ENCODE peak calls at places on chromosome 14, in five cellular contexts. X is CD8-positive, alpha-beta memory T cell; F is pancreas; D is brain microvascular endothelial cell; G is endothelial cell of umbilical vein. U is an unnamed sample.

GRCh38 chr14:68856572-68856971 is 63.7 kb upstream of the ZFP36L1 start:
- DNase-seq in X (no peak), F (no peak), D (no peak), G (no peak), U (no peak)

GRCh38 chr14:57889245-57889644 is 23.4 kb upstream of the SLC35F4 start:
- DNase-seq in X (no peak), F (no peak), D (no peak), G (peak), U (no peak)

GRCh38 chr14:90491221-90491867 is 94.5 kb downstream of the CALM1 start:
- DNase-seq in X (no peak), F (no peak), D (peak), G (peak), U (peak)

GRCh38 chr14:91484744-91485143 is 25.4 kb downstream of the PPP4R3A start:
- DNase-seq in X (no peak), F (no peak), D (no peak), G (no peak), U (no peak)

GRCh38 chr14:74614508-74615495 is 2.8 kb upstream of the LTBP2 start:
- DNase-seq in X (no peak), F (no peak), D (peak), G (no peak), U (no peak)

GRCh38 chr14:72448212-72448611 is 445.7 kb downstream of the DPF3 start:
- DNase-seq in X (no peak), F (no peak), D (no peak), G (no peak), U (no peak)

GRCh38 chr14:22813145-22813544 is 2.1 kb downstream of the SLC7A7 start:
- DNase-seq in X (no peak), F (no peak), D (no peak), G (no peak), U (no peak)

GRCh38 chr14:67241416-67242362 is at the start of gene PALS1:
- DNase-seq in X (no peak), F (peak), D (peak), G (peak), U (no peak)

GRCh38 chr14:76351941-76352340 is 24.0 kb upstream of the ESRRB start:
- DNase-seq in X (no peak), F (no peak), D (no peak), G (no peak), U (no peak)

GRCh38 chr14:32254952-32255679 is 52.0 kb upstream of the RNU6-8 start:
- DNase-seq in X (peak), F (peak), D (peak), G (peak), U (peak)
- H3K27ac ChIP-seq in X (no peak), F (no peak), D (no peak), G (no peak), U (peak)

GRCh38 chr14:94030571-94030970 is 4.4 kb downstream of the OTUB2 start:
- DNase-seq in X (no peak), F (no peak), D (no peak), G (no peak), U (no peak)

GRCh38 chr14:94029671-94030203 is 3.6 kb downstream of the OTUB2 start:
- DNase-seq in X (no peak), F (no peak), D (no peak), G (no peak), U (no peak)

GRCh38 chr14:94031880-94032279 is 5.7 kb downstream of the OTUB2 start:
- DNase-seq in X (no peak), F (no peak), D (no peak), G (no peak), U (no peak)

GRCh38 chr14:94029250-94029649 is 3.1 kb downstream of the OTUB2 start:
- DNase-seq in X (no peak), F (no peak), D (no peak), G (no peak), U (no peak)

GRCh38 chr14:94031161-94031875 is 5.2 kb downstream of the OTUB2 start:
- DNase-seq in X (no peak), F (no peak), D (no peak), G (no peak), U (no peak)
- H3K27ac ChIP-seq in X (no peak), F (no peak), D (no peak), G (no peak), U (no peak)

GRCh38 chr14:61498303-61498702 is 176.9 kb downstream of the PRKCH start:
- DNase-seq in X (no peak), F (no peak), D (peak), G (no peak), U (no peak)
- H3K27ac ChIP-seq in X (no peak), F (peak), D (peak), G (peak), U (no peak)

DNA sequence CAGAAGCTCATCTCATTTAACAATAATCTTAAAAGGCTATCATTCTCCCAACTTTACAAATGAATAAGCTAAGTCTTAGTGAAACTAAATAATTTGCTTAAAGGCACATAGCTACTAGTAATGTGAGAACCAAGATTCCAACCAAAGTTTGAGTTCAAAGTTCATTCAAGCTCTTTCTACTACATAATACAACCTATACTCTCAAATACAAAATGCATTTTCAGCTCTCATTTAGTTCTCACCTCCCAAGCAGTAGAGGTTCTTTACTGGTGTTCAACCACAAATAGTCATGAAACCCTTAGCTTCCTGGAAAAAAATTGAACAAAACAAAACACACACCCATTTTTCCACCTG is 43.5 kb downstream of the DDHD1 start:
- DNase-seq in X (no peak), F (no peak), D (no peak), G (no peak), U (no peak)
- H3K27ac ChIP-seq in X (peak), F (no peak), D (no peak), G (no peak), U (no peak)

GRCh38 chr14:103520269-103520656 is 2.4 kb downstream of the CKB start:
- DNase-seq in X (no peak), F (no peak), D (no peak), G (no peak), U (no peak)

GRCh38 chr14:103522028-103522581 is 525 bp downstream of the CKB start:
- DNase-seq in X (no peak), F (no peak), D (no peak), G (no peak), U (no peak)

GRCh38 chr14:103520657-103521437 is 1.8 kb downstream of the CKB start:
- DNase-seq in X (peak), F (peak), D (peak), G (peak), U (peak)

GRCh38 chr14:103522649-103523582 is at the start of gene CKB:
- DNase-seq in X (no peak), F (no peak), D (peak), G (no peak), U (peak)

GRCh38 chr14:103521438-103521961 is 1.1 kb downstream of the CKB start:
- DNase-seq in X (no peak), F (no peak), D (no peak), G (no peak), U (peak)
- H3K27ac ChIP-seq in X (no peak), F (peak), D (no peak), G (no peak), U (peak)

DNA sequence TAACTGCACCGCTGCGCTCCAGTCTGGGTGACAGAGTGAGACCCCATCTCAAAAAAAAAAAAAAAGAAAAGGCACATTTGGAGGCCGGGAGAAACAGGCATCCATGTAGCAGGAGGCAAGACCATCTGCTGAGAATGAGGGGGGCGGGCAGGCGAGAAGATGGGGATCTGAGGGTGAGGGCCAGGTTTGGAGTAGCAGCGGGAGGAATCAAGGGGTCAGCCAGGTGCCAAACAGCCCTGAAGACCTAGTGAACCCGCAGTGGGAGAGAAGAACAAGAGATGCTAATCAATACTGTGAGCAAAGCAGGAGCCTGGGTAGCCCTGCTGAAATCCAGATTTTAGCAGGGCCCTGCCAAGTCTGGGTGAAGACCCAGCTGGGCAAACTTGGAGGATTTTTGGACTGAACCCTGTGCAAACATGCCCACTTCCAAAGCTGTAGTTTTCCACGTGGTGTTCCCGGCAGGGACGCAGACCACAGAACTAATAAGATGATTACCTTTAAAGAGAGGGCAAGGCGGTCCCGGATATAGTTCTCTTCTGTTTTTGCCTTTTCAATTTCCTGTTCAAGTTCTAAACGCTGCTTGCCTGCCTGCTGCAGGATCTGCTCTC is 61.0 kb downstream of the NIN start:
- DNase-seq in X (no peak), F (peak), D (no peak), G (no peak), U (no peak)
- H3K27ac ChIP-seq in X (no peak), F (peak), D (no peak), G (no peak), U (peak)

DNA sequence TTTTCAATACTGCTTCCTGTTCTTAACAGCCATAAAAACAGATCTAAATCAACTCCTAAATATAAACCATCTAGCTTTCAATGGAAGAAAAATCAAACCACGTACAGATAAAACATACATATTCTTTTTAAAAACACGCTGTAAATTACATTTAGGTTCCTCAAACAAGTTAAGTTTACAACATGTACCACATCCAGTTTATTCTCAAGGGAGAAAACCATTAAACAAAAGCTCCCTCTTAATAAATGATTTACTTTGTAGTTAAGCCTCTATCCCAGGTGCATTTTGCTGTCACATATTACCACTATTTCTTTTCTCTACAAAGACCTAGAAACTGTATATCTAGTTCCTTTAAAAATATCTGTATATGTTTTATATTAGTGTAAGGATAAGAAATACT is 3.1 kb downstream of the NUMB start:
- DNase-seq in X (no peak), F (no peak), D (no peak), G (peak), U (no peak)
- H3K27ac ChIP-seq in X (no peak), F (no peak), D (no peak), G (no peak), U (no peak)

GRCh38 chr14:24875203-24875840 is 174.6 kb downstream of the STXBP6 start:
- DNase-seq in X (no peak), F (no peak), D (no peak), G (no peak), U (no peak)
- H3K27ac ChIP-seq in X (no peak), F (peak), D (no peak), G (no peak), U (no peak)